ENCODE peak calls at places on chromosomes 2 and 18, in four cellular contexts. Z, O, J and H are unnamed samples.

GRCh38 chr2:2134037-2134436 is 197.0 kb downstream of the MYT1L start:
- DNase-seq in Z (no peak), O (no peak), J (no peak), H (no peak)

GRCh38 chr2:54015809-54016703 is 45.3 kb upstream of the PSME4 start:
- DNase-seq in Z (no peak), O (no peak), J (no peak), H (peak)

GRCh38 chr2:126029316-126029715 is 626.6 kb upstream of the GYPC start:
- DNase-seq in Z (no peak), O (no peak), J (no peak), H (no peak)

GRCh38 chr18:79361766-79362522 is 33.8 kb upstream of the NFATC1 start:
- DNase-seq in Z (no peak), O (no peak), J (no peak), H (peak)

GRCh38 chr2:55419236-55419513 is 481 bp downstream of the CCDC88A start:
- DNase-seq in Z (no peak), O (no peak), J (peak), H (peak)

GRCh38 chr18:51911582-51911981 is 428.4 kb upstream of the DCC start:
- DNase-seq in Z (no peak), O (no peak), J (no peak), H (no peak)

GRCh38 chr18:13019301-13019700 is 28.1 kb downstream of the CEP192 start:
- DNase-seq in Z (no peak), O (no peak), J (no peak), H (peak)

GRCh38 chr2:39781697-39782096 is 2.6 kb upstream of the THUMPD2 start:
- DNase-seq in Z (no peak), O (no peak), J (no peak), H (no peak)

GRCh38 chr18:78632111-78632541 is 347.5 kb upstream of the SALL3 start:
- DNase-seq in Z (no peak), O (no peak), J (no peak), H (peak)

GRCh38 chr2:15691586-15692310 is 100.1 kb downstream of the DDX1 start:
- DNase-seq in Z (no peak), O (no peak), J (no peak), H (no peak)

GRCh38 chr18:51654441-51655326 is 457.2 kb upstream of the MEX3C start:
- DNase-seq in Z (no peak), O (no peak), J (no peak), H (no peak)

GRCh38 chr2:62114564-62114963 is 81.4 kb upstream of the B3GNT2 start:
- DNase-seq in Z (no peak), O (no peak), J (no peak), H (no peak)

GRCh38 chr18:11808001-11808855 is 43.0 kb upstream of the CHMP1B start:
- DNase-seq in Z (no peak), O (no peak), J (no peak), H (peak)

GRCh38 chr2:229612395-229612971 is 101.9 kb downstream of the DNER start:
- DNase-seq in Z (no peak), O (no peak), J (no peak), H (no peak)

GRCh38 chr2:20622731-20623130 is 28.2 kb downstream of the HS1BP3 start:
- DNase-seq in Z (no peak), O (peak), J (no peak), H (no peak)

GRCh38 chr2:71299507-71299906 is 32.1 kb upstream of the ZNF638 start:
- DNase-seq in Z (no peak), O (no peak), J (peak), H (peak)

GRCh38 chr2:200383380-200384110 is 77.1 kb downstream of the SPATS2L start:
- DNase-seq in Z (peak), O (no peak), J (no peak), H (no peak)

GRCh38 chr2:172339431-172340010 is 87.9 kb upstream of the ITGA6 start:
- DNase-seq in Z (no peak), O (no peak), J (no peak), H (no peak)
- H3K4me3 ChIP-seq in Z (no peak), O (no peak), J (no peak), H (no peak)

GRCh38 chr2:181954538-181954883 is 31.1 kb upstream of the PPP1R1C start:
- DNase-seq in Z (no peak), O (no peak), J (no peak), H (no peak)
- TF ChIP-seq CTCF in Z (no peak), O (no peak), J (no peak), H (no peak)

DNA sequence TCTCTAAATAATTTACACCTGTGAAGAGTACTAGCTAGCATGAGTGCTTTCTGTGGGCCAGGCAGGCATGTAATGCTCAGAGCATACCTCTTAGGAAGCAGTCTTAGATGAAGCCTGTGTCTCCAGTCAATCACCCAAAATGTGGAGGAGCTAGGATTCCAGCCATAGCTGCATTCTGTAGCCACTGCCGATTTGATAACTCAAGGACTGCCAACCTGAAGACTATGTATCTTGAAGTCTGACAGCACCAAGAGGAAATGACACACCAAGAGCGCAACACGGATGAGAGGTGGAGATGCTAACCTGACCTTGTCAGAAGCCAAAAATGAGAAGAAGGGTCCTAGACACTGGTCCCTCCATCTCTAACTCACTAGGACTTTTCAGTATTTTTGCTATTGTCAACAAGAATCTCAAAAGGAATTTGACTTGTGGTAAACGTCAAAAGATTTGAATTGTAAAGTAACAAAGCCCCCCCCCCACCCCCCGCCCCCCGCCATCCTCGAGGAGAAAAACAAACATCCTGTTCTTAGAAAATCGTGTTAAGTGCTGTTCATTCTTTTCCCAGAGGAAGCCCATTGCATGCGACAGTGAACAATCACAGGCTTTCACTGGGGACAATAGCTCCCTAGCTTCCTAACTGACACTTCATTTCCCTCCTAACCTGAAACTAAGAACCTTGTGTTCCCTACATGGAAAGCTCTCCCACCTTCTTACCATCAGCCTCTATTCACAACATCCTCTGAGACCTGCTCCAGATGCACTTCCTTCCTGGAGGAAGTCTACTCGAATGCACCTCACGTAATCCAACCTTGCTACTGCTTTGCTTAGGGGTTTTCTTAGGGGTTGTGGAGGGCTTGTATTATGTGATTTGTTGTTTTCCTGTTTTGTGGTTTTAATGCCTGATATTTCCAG is 14.7 kb downstream of the CDC42EP3 start:
- DNase-seq in Z (no peak), O (no peak), J (no peak), H (no peak)
- H3K4me3 ChIP-seq in Z (no peak), O (no peak), J (no peak), H (no peak)

GRCh38 chr2:131104487-131105155 is 515 bp upstream of the PLEKHB2 start:
- DNase-seq in Z (no peak), O (peak), J (peak), H (peak)

GRCh38 chr2:131105950-131106801 is 1.0 kb downstream of the PLEKHB2 start:
- DNase-seq in Z (no peak), O (peak), J (peak), H (peak)

GRCh38 chr2:131105156-131105949 is at the start of gene PLEKHB2:
- DNase-seq in Z (peak), O (peak), J (peak), H (peak)
- TF ChIP-seq CTCF in Z (peak), O (peak), J (peak), H (no peak)

GRCh38 chr18:23182606-23183005 is 47.3 kb downstream of the CABLES1 start:
- DNase-seq in Z (no peak), O (no peak), J (no peak), H (no peak)
- H3K4me3 ChIP-seq in Z (no peak), O (no peak), J (no peak), H (no peak)

DNA sequence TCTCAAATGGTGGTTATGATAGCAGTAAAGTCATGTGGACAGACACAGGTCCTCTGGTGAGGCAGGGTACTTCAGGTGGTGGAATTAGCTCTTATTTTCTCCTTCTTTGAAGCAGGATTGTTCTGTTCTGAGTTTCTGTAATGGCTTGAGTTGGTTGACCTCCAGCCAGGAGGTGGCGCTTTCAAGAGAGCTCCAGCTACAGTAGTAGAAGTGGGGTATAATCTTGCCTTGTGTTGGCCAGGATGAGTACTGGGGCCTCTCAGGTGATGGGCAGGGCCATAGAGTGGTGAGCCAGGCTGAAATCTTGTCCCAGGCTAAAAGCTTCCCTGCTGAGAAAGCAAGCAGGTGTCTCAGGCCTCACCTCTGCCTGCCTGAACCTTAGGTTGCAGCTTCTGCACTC is 52.5 kb upstream of the CSRNP3 start:
- DNase-seq in Z (no peak), O (no peak), J (no peak), H (no peak)
- TF ChIP-seq CTCF in Z (no peak), O (no peak), J (no peak), H (no peak)

GRCh38 chr2:210038078-210038477 is 35.6 kb downstream of the RPE start:
- DNase-seq in Z (no peak), O (no peak), J (no peak), H (no peak)
- H3K4me3 ChIP-seq in Z (no peak), O (no peak), J (no peak), H (no peak)

DNA sequence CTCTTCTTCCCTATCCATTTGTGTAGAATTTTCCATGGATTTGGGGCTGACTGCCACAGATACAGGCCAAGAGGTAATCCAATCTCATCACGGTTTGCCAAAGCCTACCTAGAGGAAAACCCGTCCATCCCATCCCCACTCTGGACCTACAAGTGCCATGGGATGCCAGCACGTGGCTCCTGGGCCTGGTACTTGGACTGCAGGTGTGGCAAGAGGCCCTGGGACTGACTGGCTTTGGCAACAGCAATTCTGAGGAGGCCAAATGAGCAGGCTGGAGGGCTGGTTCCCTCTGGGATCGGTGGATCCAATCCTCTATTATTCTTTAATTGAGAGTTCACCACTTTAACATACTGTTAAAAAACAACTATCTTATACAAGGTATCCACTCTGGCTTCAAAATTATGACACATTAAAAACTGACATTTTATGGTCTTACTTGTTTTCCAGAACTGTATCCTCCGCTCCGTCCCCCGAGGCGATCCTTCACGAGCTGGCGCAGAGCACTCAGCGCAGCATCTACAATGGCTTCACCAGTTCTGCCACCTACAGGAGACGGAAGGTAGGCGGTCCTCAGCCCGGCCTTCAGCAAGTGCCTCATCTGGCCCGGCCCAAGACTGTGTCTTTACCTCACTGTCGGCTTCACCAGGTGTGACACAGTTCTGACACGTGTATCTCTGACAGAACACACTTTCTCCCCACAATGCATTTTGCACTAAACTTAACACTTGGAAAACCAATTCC is 19.8 kb downstream of the PDIA6 start:
- DNase-seq in Z (no peak), O (no peak), J (no peak), H (no peak)
- TF ChIP-seq CTCF in Z (no peak), O (no peak), J (no peak), H (peak)

GRCh38 chr2:74834806-74835755 is 1.2 kb downstream of the HK2 start:
- DNase-seq in Z (peak), O (peak), J (no peak), H (peak)

GRCh38 chr2:74835831-74836674 is 2.1 kb downstream of the HK2 start:
- DNase-seq in Z (no peak), O (no peak), J (no peak), H (peak)

GRCh38 chr2:74833418-74834233 is at the start of gene HK2:
- DNase-seq in Z (peak), O (peak), J (peak), H (peak)

GRCh38 chr2:74841663-74842062 is 7.7 kb downstream of the HK2 start:
- DNase-seq in Z (no peak), O (no peak), J (no peak), H (no peak)

GRCh38 chr2:74836675-74837401 is 2.9 kb downstream of the HK2 start:
- DNase-seq in Z (no peak), O (no peak), J (no peak), H (no peak)
- H3K4me3 ChIP-seq in Z (no peak), O (peak), J (no peak), H (peak)

GRCh38 chr2:240298316-240298790 is 137.1 kb upstream of the GPC1 start:
- DNase-seq in Z (no peak), O (no peak), J (no peak), H (no peak)

GRCh38 chr2:240297553-240298315 is 137.7 kb upstream of the GPC1 start:
- DNase-seq in Z (no peak), O (peak), J (peak), H (no peak)

GRCh38 chr2:240299710-240300068 is 135.8 kb upstream of the GPC1 start:
- DNase-seq in Z (no peak), O (no peak), J (no peak), H (no peak)

GRCh38 chr2:240300261-240300821 is 135.1 kb upstream of the GPC1 start:
- DNase-seq in Z (no peak), O (peak), J (no peak), H (no peak)

DNA sequence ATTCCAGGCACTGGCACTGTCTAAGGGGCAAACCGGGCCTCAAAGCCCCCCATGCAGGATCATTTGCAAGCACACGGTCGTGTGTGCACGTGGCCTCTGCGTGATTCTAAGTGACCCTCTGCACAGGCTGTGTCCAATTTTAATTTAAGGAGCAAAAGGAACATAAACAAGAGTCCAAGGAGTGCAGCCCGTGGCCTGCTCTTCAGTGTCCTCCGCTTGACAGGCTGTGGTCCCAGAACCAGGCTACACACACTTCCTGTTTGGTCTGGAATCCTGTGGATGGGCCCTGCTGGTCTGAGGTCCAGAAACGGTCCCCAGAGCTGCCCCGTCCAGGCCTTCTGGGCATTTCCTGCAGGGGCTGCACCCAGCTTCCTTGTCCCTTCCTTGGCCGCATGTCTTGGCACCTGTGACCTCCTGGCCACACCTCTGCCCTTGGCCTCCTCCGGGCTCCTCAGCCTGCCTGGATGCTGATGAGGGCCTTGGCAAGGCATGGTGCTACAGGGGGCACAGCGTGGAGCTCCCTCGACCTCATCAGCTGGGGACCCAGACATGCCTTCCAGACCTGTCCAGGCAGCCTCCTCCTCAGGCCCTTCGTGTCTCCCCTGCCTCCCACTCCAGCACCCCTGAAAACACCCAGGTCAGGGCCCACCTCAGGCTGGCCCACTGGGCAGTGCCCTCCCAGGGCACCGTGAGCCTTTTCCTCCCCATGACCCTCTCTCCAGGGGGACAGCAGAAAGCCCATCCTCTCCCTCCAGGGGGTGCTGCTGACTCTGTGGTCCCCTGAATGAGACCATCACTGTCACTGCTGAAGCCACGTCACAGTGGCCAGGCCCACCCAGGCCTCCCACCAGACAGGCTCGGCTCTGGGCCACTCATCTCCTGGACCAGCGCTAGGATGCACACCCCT is 136.4 kb upstream of the GPC1 start:
- DNase-seq in Z (no peak), O (peak), J (no peak), H (no peak)
- TF ChIP-seq CTCF in Z (no peak), O (no peak), J (no peak), H (no peak)